ENCODE peak calls at places on chromosome 1, in eight cellular contexts. E is mucosa of descending colon, S is astrocyte of the spinal cord, Q is cardiac muscle cell, M is WTC11, A is neural progenitor cell, B is epithelial cell of proximal tubule, N is HFFc6. D is an unnamed sample.

GRCh38 chr1:179818743-179819173 is 58.8 kb downstream of the TOR1AIP2 start:
- DNase-seq in E (no peak), S (no peak), Q (peak), M (no peak), A (no peak), B (no peak), N (no peak), D (no peak)

GRCh38 chr1:243254233-243254926 is 701 bp downstream of the CEP170 start:
- DNase-seq in E (peak), S (peak), Q (peak), M (peak), A (peak), B (no peak), N (peak), D (peak)

GRCh38 chr1:44857446-44857845 is 14.4 kb upstream of the PTCH2 start:
- DNase-seq in E (no peak), S (no peak), Q (no peak), M (no peak), A (no peak), B (no peak), N (no peak), D (no peak)

GRCh38 chr1:54567961-54568360 is 19.9 kb downstream of the ACOT11 start:
- DNase-seq in E (no peak), S (no peak), Q (peak), M (no peak), A (no peak), B (no peak), N (no peak), D (no peak)

GRCh38 chr1:155454096-155454495 is 108.5 kb downstream of the ASH1L start:
- DNase-seq in E (no peak), S (no peak), Q (peak), M (no peak), A (no peak), B (no peak), N (no peak), D (no peak)

GRCh38 chr1:84573481-84573966 is 716 bp downstream of the CTBS start:
- DNase-seq in E (no peak), S (no peak), Q (peak), M (no peak), A (no peak), B (peak), N (no peak), D (no peak)

GRCh38 chr1:106924360-106924759 is 132.1 kb upstream of the PRMT6 start:
- DNase-seq in E (no peak), S (peak), Q (peak), M (peak), A (peak), B (peak), N (peak), D (peak)

GRCh38 chr1:236686815-236687160 is 489 bp downstream of the ACTN2 start:
- DNase-seq in E (no peak), S (no peak), Q (no peak), M (no peak), A (peak), B (no peak), N (no peak), D (no peak)

GRCh38 chr1:147292635-147293251 is 50.3 kb downstream of the CHD1L start:
- DNase-seq in E (no peak), S (peak), Q (peak), M (no peak), A (no peak), B (peak), N (peak), D (no peak)

GRCh38 chr1:171014878-171015277 is 75.8 kb upstream of the FMO3 start:
- DNase-seq in E (no peak), S (no peak), Q (no peak), M (no peak), A (no peak), B (no peak), N (no peak), D (no peak)

GRCh38 chr1:224745388-224745787 is 129.3 kb downstream of the CNIH3 start:
- DNase-seq in E (no peak), S (no peak), Q (no peak), M (no peak), A (no peak), B (no peak), N (no peak), D (no peak)

GRCh38 chr1:57421366-57421765 is 2.5 kb downstream of the DAB1 start:
- DNase-seq in E (no peak), S (no peak), Q (peak), M (no peak), A (peak), B (no peak), N (no peak), D (no peak)

GRCh38 chr1:57424231-57425027 is 569 bp upstream of the DAB1 start:
- DNase-seq in E (peak), S (peak), Q (peak), M (peak), A (peak), B (no peak), N (peak), D (peak)

GRCh38 chr1:57423135-57424131 is at the start of gene DAB1:
- DNase-seq in E (no peak), S (no peak), Q (peak), M (peak), A (peak), B (no peak), N (no peak), D (peak)

DNA sequence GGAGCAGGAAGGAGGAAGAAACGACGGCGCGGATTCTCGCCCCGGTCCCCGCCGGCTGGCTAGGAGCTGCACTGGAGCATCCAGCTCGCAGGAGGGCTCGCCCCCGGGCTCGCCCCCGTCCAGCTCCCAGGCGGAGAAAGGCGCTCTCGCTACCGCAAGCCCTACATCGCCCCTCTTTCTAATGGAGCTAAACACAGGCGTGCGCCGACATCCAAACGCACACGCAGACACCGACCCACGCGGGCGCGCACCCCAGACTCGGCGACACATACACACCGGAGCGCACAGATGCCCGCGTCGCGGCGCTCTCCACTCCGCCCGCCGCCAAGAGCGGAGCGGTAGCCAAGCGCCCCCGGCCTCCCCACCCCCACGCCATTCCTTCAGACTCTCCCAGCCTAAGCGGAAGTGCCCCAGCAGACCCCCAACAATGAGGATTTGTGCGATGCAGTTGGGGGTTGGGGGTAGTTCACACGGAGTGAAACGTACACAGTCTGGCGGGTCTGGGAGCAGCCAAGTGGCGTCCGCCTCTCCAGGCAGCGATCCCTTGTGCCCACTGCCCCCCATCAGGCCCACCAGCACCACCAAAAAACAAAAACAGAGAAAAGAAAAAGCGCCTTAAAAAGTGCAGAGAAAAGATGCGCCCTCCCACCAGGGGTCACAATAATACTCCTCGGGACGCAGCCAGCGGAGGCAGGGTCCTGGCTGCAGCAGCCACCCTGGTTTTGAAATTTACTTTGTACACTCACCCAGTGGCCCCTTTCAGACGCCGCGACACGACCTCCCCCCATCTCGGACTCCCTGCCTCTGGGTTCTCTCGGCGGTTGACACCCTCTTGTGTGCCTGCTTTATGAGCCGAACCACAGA is 1.4 kb downstream of the DAB1 start:
- DNase-seq in E (peak), S (peak), Q (peak), M (peak), A (peak), B (no peak), N (no peak), D (peak)
- TF ChIP-seq CTCF in E (no peak), S (peak), Q (peak), M (no peak), A (peak), B (peak), N (peak), D (no peak)

GRCh38 chr1:198068280-198068679 is 88.5 kb upstream of the NEK7 start:
- DNase-seq in E (no peak), S (no peak), Q (no peak), M (no peak), A (no peak), B (no peak), N (no peak), D (no peak)

GRCh38 chr1:198075296-198075695 is 81.5 kb upstream of the NEK7 start:
- DNase-seq in E (no peak), S (no peak), Q (no peak), M (no peak), A (no peak), B (no peak), N (no peak), D (no peak)

DNA sequence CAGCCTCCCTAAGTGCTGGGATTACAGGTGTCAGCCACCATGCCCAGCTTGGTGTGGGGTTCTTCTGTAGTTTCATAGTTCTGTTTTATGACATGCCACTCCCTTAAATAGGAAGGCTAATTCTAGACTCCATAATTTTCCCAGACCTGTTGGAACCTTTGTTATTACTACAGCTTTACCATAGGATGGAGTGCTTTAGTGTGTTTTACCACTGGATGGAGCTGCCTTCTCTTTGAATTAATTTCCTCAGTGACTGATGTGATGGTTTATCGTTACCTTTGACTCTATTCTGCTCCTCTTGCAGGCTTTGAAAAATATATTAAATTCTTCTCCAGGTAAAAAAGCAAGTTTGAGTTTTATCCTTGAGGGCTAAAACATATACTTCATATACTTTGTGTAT is 84.6 kb upstream of the NEK7 start:
- DNase-seq in E (no peak), S (no peak), Q (peak), M (no peak), A (no peak), B (no peak), N (peak), D (no peak)
- TF ChIP-seq CTCF in E (no peak), S (peak), Q (peak), M (no peak), A (peak), B (peak), N (peak), D (no peak)

DNA sequence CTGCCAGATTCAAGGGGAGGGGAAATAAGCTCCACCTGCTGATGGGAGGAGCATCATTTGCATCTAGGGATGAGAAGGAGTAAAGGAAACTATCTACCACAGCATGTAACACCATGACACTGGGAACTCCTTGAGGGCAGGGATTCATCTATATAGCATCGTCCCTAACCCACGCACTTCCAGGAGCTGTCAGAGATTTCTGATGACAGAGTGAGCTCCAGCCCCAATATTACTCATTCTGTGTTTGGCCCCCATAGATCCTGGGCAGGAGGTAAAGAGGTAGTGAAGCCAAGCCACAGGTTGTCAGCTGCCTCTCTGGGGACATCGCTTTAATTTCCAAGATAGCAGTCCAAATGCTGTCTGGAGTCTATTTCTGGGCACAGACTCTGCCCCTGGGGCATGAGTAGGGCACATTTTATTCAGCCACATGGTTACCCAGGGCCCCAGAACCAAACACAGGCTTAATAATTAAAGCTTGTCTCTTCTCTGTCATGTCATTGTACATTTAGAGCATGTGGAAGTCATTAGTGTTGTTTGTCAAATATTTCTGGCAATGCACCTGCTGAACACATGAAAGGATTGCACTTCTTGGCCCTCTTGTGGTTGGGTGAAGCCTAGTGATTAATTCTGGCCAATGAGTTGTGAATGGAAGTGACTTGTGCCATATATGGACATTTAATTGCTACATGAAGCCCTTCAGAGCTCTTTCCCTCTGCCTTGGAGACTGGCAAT is 105.9 kb upstream of the POU3F1 start:
- DNase-seq in E (no peak), S (no peak), Q (no peak), M (no peak), A (no peak), B (peak), N (no peak), D (no peak)
- TF ChIP-seq CTCF in E (no peak), S (no peak), Q (no peak), M (no peak), A (no peak), B (peak), N (peak), D (no peak)

GRCh38 chr1:1975535-1975934 is 28.1 kb downstream of the CFAP74 start:
- DNase-seq in E (no peak), S (no peak), Q (no peak), M (no peak), A (no peak), B (no peak), N (no peak), D (no peak)

GRCh38 chr1:1976031-1976430 is 27.6 kb downstream of the CFAP74 start:
- DNase-seq in E (no peak), S (no peak), Q (no peak), M (no peak), A (no peak), B (no peak), N (no peak), D (no peak)

GRCh38 chr1:1972976-1973715 is 30.4 kb downstream of the CFAP74 start:
- DNase-seq in E (no peak), S (no peak), Q (no peak), M (no peak), A (peak), B (no peak), N (no peak), D (no peak)

GRCh38 chr1:1973716-1974642 is 29.6 kb downstream of the CFAP74 start:
- DNase-seq in E (no peak), S (no peak), Q (no peak), M (no peak), A (peak), B (no peak), N (no peak), D (no peak)

GRCh38 chr1:1974834-1975233 is 28.8 kb downstream of the CFAP74 start:
- DNase-seq in E (no peak), S (no peak), Q (no peak), M (no peak), A (no peak), B (no peak), N (no peak), D (no peak)
- TF ChIP-seq CTCF in E (no peak), S (no peak), Q (no peak), M (no peak), A (no peak), B (no peak), N (no peak), D (no peak)

GRCh38 chr1:22018583-22019559 is 17.4 kb downstream of the CELA3A start:
- DNase-seq in E (no peak), S (peak), Q (peak), M (no peak), A (no peak), B (peak), N (peak), D (no peak)
- TF ChIP-seq CTCF in E (no peak), S (peak), Q (peak), M (no peak), A (peak), B (peak), N (peak), D (no peak)